ENCODE peak calls at places on chromosomes 7 and 10, in six cellular contexts. F is CD4-positive, alpha-beta T cell; J is Panc1; K is A549; Z is GM06990; X is GM23338. A is an unnamed sample.
A peak's percentile ranks its signal among the peaks of the same experiment; 100 is the strongest.

GRCh38 chr7:5703572-5704533 is 77.6 kb downstream of the RNF216 start:
- DNase-seq in F (no peak), J (no peak), K (no peak), Z (no peak), X (no peak), A (peak; percentile 46)

GRCh38 chr10:79239275-79239779 is 107.9 kb upstream of the PPIF start:
- DNase-seq in F (no peak), J (no peak), K (no peak), Z (no peak), X (peak; percentile 67), A (peak; percentile 45)

GRCh38 chr7:91876391-91877133 is 3.9 kb downstream of the MTERF1 start:
- DNase-seq in F (no peak), J (no peak), K (peak; percentile 7), Z (no peak), X (no peak), A (no peak)

GRCh38 chr10:104349623-104350142 is 4.0 kb upstream of the CFAP58 start:
- DNase-seq in F (no peak), J (no peak), K (no peak), Z (peak; percentile 41), X (peak; percentile 68), A (no peak)

GRCh38 chr10:4310153-4310552 is 515.9 kb upstream of the AKR1E2 start:
- DNase-seq in F (no peak), J (no peak), K (no peak), Z (no peak), X (no peak), A (no peak)

GRCh38 chr10:15483215-15483970 is 112.3 kb upstream of the FAM171A1 start:
- DNase-seq in F (no peak), J (no peak), K (no peak), Z (no peak), X (no peak), A (no peak)

GRCh38 chr10:78149193-78149592 is 115.5 kb downstream of the RPS24 start:
- DNase-seq in F (no peak), J (no peak), K (no peak), Z (no peak), X (no peak), A (no peak)

GRCh38 chr7:3897430-3898385 is 596.7 kb downstream of the SDK1 start:
- DNase-seq in F (peak; percentile 13), J (peak; percentile 35), K (peak; percentile 36), Z (no peak), X (peak; percentile 64), A (peak; percentile 68)

GRCh38 chr10:58844680-58845079 is 331.8 kb upstream of the PHYHIPL start:
- DNase-seq in F (no peak), J (no peak), K (no peak), Z (no peak), X (no peak), A (no peak)

GRCh38 chr7:143487566-143487965 is 9.9 kb downstream of the TAS2R41 start:
- DNase-seq in F (no peak), J (no peak), K (no peak), Z (no peak), X (no peak), A (peak; percentile 11)

GRCh38 chr7:100088621-100089457 is at the start of gene COPS6:
- DNase-seq in F (peak; percentile 84), J (no peak), K (peak; percentile 69), Z (peak; percentile 84), X (peak; percentile 86), A (peak; percentile 88)

GRCh38 chr7:35418716-35419425 is 165.0 kb upstream of the TBX20 start:
- DNase-seq in F (no peak), J (no peak), K (no peak), Z (no peak), X (no peak), A (no peak)

GRCh38 chr10:71726673-71727428 is 7.3 kb upstream of the C10orf105 start:
- DNase-seq in F (peak; percentile 43), J (no peak), K (no peak), Z (peak; percentile 65), X (no peak), A (peak; percentile 75)

GRCh38 chr7:78134256-78134655 is 335.7 kb downstream of the PHTF2 start:
- DNase-seq in F (no peak), J (peak; percentile 28), K (peak; percentile 23), Z (no peak), X (peak; percentile 64), A (peak; percentile 2)

GRCh38 chr10:48502791-48503190 is 102.1 kb downstream of the ARHGAP22 start:
- DNase-seq in F (no peak), J (no peak), K (no peak), Z (no peak), X (no peak), A (no peak)

GRCh38 chr10:117609095-117609821 is 66.7 kb downstream of the EMX2 start:
- DNase-seq in F (no peak), J (peak; percentile 15), K (peak; percentile 50), Z (no peak), X (no peak), A (no peak)

GRCh38 chr10:84355106-84355505 is 26.7 kb downstream of the CCSER2 start:
- DNase-seq in F (no peak), J (no peak), K (no peak), Z (no peak), X (no peak), A (no peak)

GRCh38 chr7:2641406-2642393 is 9.9 kb downstream of the TTYH3 start:
- DNase-seq in F (no peak), J (no peak), K (no peak), Z (peak; percentile 76), X (peak; percentile 93), A (no peak)

GRCh38 chr10:42950606-42951485 is 126.0 kb upstream of the RET start:
- DNase-seq in F (no peak), J (no peak), K (no peak), Z (no peak), X (no peak), A (no peak)

GRCh38 chr7:93551931-93552330 is 22.6 kb downstream of the CALCR start:
- DNase-seq in F (no peak), J (no peak), K (no peak), Z (no peak), X (no peak), A (no peak)

GRCh38 chr7:29297194-29297890 is 102.8 kb downstream of the CHN2 start:
- DNase-seq in F (no peak), J (no peak), K (no peak), Z (no peak), X (peak; percentile 86), A (peak; percentile 16)

GRCh38 chr7:131934452-131934851 is 378.0 kb upstream of the PODXL start:
- DNase-seq in F (no peak), J (no peak), K (no peak), Z (no peak), X (no peak), A (no peak)

GRCh38 chr10:100868391-100868790 is 44.4 kb upstream of the SLF2 start:
- DNase-seq in F (no peak), J (no peak), K (no peak), Z (no peak), X (no peak), A (no peak)

GRCh38 chr10:17141504-17142229 is 12.1 kb upstream of the CUBN start:
- DNase-seq in F (no peak), J (no peak), K (no peak), Z (no peak), X (no peak), A (no peak)

GRCh38 chr10:47366731-47367460 is 17.2 kb downstream of the ZNF488 start:
- DNase-seq in F (no peak), J (no peak), K (no peak), Z (no peak), X (no peak), A (no peak)

GRCh38 chr10:60494774-60495173 is 105.1 kb upstream of the ANK3 start:
- DNase-seq in F (no peak), J (no peak), K (no peak), Z (no peak), X (no peak), A (no peak)

GRCh38 chr10:82397859-82398258 is 522.9 kb downstream of the NRG3 start:
- DNase-seq in F (no peak), J (no peak), K (no peak), Z (no peak), X (peak; percentile 32), A (no peak)

GRCh38 chr7:100825215-100825671 is 2.1 kb downstream of the EPHB4 start:
- DNase-seq in F (no peak), J (no peak), K (no peak), Z (no peak), X (peak; percentile 40), A (no peak)

DNA sequence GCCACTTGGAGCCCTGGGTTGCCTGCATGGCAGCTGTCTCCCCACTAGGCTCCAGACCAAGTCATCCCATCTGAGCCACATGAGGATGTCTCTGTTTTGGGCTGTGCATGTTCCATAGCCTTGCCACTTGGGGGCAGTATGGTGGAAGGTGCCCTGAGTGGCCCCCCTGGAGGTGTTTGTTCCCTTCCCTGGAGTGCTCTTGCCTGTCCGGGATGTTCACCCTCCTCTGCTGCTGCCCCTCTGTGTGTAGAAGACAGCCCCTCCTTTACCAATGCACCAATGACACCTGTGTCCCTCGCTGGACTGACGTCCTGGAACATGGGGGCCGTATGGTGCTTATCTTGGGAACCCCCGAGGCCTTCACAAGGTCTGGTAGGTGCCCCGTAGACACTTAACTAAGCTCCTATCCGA is 100.2 kb downstream of the ACTR3B start:
- DNase-seq in F (no peak), J (no peak), K (peak; percentile 48), Z (no peak), X (peak; percentile 77), A (no peak)
- TF ChIP-seq CTCF in F (no peak), J (no peak), K (peak; percentile 29), Z (peak; percentile 54), X (peak; percentile 72), A (peak; percentile 19)

GRCh38 chr7:156020566-156020965 is 208.3 kb upstream of the SHH start:
- DNase-seq in F (no peak), J (no peak), K (no peak), Z (no peak), X (no peak), A (no peak)
- TF ChIP-seq CTCF in F (no peak), J (no peak), K (no peak), Z (no peak), X (no peak), A (no peak)

GRCh38 chr10:62457196-62457595 is 83.0 kb downstream of the ZNF365 start:
- DNase-seq in F (no peak), J (no peak), K (no peak), Z (no peak), X (no peak), A (no peak)
- TF ChIP-seq CTCF in F (no peak), J (no peak), K (no peak), Z (no peak), X (no peak), A (no peak)

DNA sequence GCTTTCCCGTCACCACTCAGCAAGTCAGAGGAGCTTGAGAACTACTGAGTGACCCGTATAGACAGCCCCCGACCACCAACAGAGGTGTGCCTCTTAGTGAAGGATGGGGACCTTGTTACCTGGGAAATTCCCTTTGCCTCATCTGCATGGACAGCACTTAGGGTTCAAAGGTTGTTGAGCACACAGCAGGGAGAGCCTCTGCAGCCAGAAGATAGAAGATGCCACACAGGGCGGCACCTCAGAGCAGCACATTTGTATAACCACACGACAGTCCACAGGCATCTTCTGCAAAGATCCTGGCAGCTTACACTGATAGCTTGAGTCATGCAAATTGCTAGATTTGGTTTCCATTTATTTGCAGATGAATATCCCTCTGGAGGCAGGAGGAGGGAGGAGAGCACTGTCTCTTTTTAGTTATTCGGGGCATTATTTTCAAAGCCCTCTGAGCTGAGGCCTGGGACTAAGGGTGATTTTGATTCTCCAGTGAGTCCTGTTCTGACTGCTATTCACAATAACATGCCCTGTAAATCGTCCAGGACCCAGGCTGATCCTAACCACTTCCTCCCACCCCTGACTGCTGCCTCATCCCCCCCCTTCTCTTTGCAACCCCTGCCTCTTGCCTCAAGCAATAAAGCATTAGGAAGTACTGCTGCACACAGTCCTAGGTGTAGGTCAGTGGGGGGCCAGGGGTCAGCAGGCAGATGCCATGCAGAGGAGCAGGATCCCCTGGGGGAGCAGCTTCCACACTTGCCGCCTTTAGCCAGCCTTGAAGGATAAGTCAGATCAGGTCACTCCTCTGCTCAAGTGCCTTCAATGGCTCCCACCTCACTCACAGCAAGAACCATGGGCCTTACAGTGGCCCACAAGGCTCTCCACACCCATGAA is 24.6 kb upstream of the INMT start:
- DNase-seq in F (peak; percentile 46), J (no peak), K (no peak), Z (no peak), X (peak; percentile 33), A (peak; percentile 74)
- TF ChIP-seq CTCF in F (no peak), J (no peak), K (no peak), Z (no peak), X (no peak), A (no peak)